ENCODE peak calls at places on chromosomes 1 and 21, in seven cellular contexts. Q, P, A, S, C, B and T are unnamed samples.

GRCh38 chr1:245988393-245989078 is 518.5 kb downstream of the SMYD3 start:
- DNase-seq in Q (no peak), P (no peak), A (no peak), S (no peak), C (no peak), B (no peak), T (no peak)

GRCh38 chr1:116940809-116941640 is 31.3 kb downstream of the PTGFRN start:
- DNase-seq in Q (no peak), P (no peak), A (no peak), S (no peak), C (no peak), B (no peak), T (no peak)

GRCh38 chr1:177847843-177848242 is 122.0 kb downstream of the SEC16B start:
- DNase-seq in Q (no peak), P (no peak), A (no peak), S (no peak), C (no peak), B (peak; percentile 44), T (no peak)

GRCh38 chr1:24764848-24765247 is 19.6 kb downstream of the CLIC4 start:
- DNase-seq in Q (no peak), P (no peak), A (no peak), S (no peak), C (no peak), B (no peak), T (no peak)

GRCh38 chr1:196649990-196650389 is 1.9 kb upstream of the CFH start:
- DNase-seq in Q (no peak), P (no peak), A (no peak), S (no peak), C (no peak), B (no peak), T (no peak)

GRCh38 chr1:46767649-46768282 is 31.1 kb upstream of the CYP4B1 start:
- DNase-seq in Q (no peak), P (no peak), A (no peak), S (no peak), C (no peak), B (no peak), T (no peak)

GRCh38 chr1:116910379-116911165 is 856 bp downstream of the PTGFRN start:
- DNase-seq in Q (no peak), P (no peak), A (peak; percentile 91), S (peak; percentile 84), C (peak; percentile 38), B (peak; percentile 45), T (no peak)

GRCh38 chr1:162663589-162664030 is 31.3 kb downstream of the DDR2 start:
- DNase-seq in Q (peak; percentile 17), P (no peak), A (no peak), S (no peak), C (no peak), B (peak; percentile 88), T (no peak)

GRCh38 chr21:44778499-44778911 is 23.1 kb downstream of the UBE2G2 start:
- DNase-seq in Q (no peak), P (no peak), A (no peak), S (no peak), C (peak; percentile 50), B (no peak), T (peak; percentile 68)

GRCh38 chr1:112143871-112144441 is 154.5 kb upstream of the KCND3 start:
- DNase-seq in Q (no peak), P (no peak), A (no peak), S (no peak), C (no peak), B (no peak), T (no peak)

GRCh38 chr1:240737268-240737667 is 125.3 kb upstream of the GREM2 start:
- DNase-seq in Q (no peak), P (no peak), A (no peak), S (no peak), C (no peak), B (no peak), T (no peak)

GRCh38 chr1:93502561-93502960 is 54.6 kb downstream of the FNBP1L start:
- DNase-seq in Q (no peak), P (no peak), A (no peak), S (no peak), C (no peak), B (no peak), T (no peak)

GRCh38 chr1:8540266-8540926 is 222.5 kb downstream of the SLC45A1 start:
- DNase-seq in Q (no peak), P (no peak), A (no peak), S (no peak), C (no peak), B (peak; percentile 52), T (no peak)

GRCh38 chr1:29256395-29256794 is 20.1 kb downstream of the PTPRU start:
- DNase-seq in Q (no peak), P (no peak), A (no peak), S (peak; percentile 44), C (no peak), B (no peak), T (no peak)

GRCh38 chr1:9061252-9061948 is 8.0 kb downstream of the SLC2A5 start:
- DNase-seq in Q (no peak), P (no peak), A (no peak), S (peak; percentile 62), C (no peak), B (no peak), T (no peak)

GRCh38 chr1:171645553-171646336 is 6.7 kb downstream of the MYOC start:
- DNase-seq in Q (no peak), P (no peak), A (no peak), S (peak; percentile 90), C (no peak), B (peak; percentile 76), T (no peak)

GRCh38 chr1:61536722-61537121 is 188.2 kb downstream of the TM2D1 start:
- DNase-seq in Q (no peak), P (no peak), A (no peak), S (no peak), C (no peak), B (no peak), T (no peak)

GRCh38 chr1:91979383-91979782 is 30.2 kb downstream of the BRDT start:
- DNase-seq in Q (no peak), P (no peak), A (no peak), S (no peak), C (no peak), B (no peak), T (no peak)

GRCh38 chr1:30194741-30195423 is 528.5 kb downstream of the MATN1 start:
- DNase-seq in Q (no peak), P (no peak), A (no peak), S (no peak), C (no peak), B (no peak), T (no peak)

GRCh38 chr1:46210561-46210960 is 7.4 kb downstream of the LURAP1 start:
- DNase-seq in Q (no peak), P (no peak), A (no peak), S (no peak), C (no peak), B (no peak), T (no peak)